ENCODE peak calls at places on chromosomes 2 and 18, in nine cellular contexts. M is A673, A is psoas muscle, J is cardiac muscle cell, E is brain microvascular endothelial cell, I is AG04449, F is uterus, N is mucosa of descending colon, D is bronchial epithelial cell. T is an unnamed sample.

GRCh38 chr2:42001696-42002331 is 46.0 kb upstream of the PKDCC start:
- DNase-seq in N (no peak), J (no peak), I (no peak), A (no peak), E (no peak), M (no peak), F (peak; percentile 50), D (no peak), T (no peak)

GRCh38 chr18:57640236-57640635 is 18.6 kb upstream of the NARS1 start:
- DNase-seq in M (no peak), A (no peak), I (no peak), E (no peak), J (no peak), D (no peak), F (no peak), N (no peak), T (no peak)

GRCh38 chr18:44060197-44060596 is 620.5 kb upstream of the SETBP1 start:
- DNase-seq in J (no peak), I (no peak), E (no peak), N (peak; percentile 39), D (no peak), F (no peak), A (no peak), M (no peak), T (no peak)

GRCh38 chr2:159317392-159318088 is 31.0 kb upstream of the WDSUB1 start:
- DNase-seq in F (no peak), M (no peak), I (no peak), D (peak; percentile 7), A (no peak), N (no peak), E (no peak), J (no peak), T (no peak)

GRCh38 chr2:101766871-101767739 is 69.6 kb downstream of the MAP4K4 start:
- DNase-seq in A (no peak), M (peak; percentile 94), E (peak; percentile 95), D (peak; percentile 77), I (peak; percentile 92), N (no peak), F (no peak), J (peak; percentile 52), T (peak; percentile 92)

GRCh38 chr2:225013432-225014048 is 28.7 kb downstream of the DOCK10 start:
- DNase-seq in N (no peak), E (peak; percentile 37), J (peak; percentile 76), F (no peak), A (no peak), I (no peak), D (no peak), M (no peak), T (peak; percentile 38)

GRCh38 chr2:231914077-231914690 is 12.0 kb downstream of the NPPC start:
- DNase-seq in F (no peak), I (no peak), N (no peak), D (no peak), J (no peak), A (no peak), E (no peak), M (no peak), T (no peak)

GRCh38 chr2:7452110-7452851 is 535.1 kb downstream of the RNF144A start:
- DNase-seq in J (no peak), M (no peak), N (no peak), F (no peak), E (no peak), D (no peak), I (no peak), A (no peak), T (no peak)

GRCh38 chr2:199395311-199395710 is 62.4 kb downstream of the SATB2 start:
- DNase-seq in F (no peak), A (no peak), J (no peak), I (no peak), D (no peak), N (no peak), M (no peak), E (no peak), T (peak; percentile 10)

GRCh38 chr2:12910431-12910830 is 193.7 kb downstream of the TRIB2 start:
- DNase-seq in A (no peak), E (no peak), M (no peak), N (no peak), J (no peak), I (no peak), F (no peak), D (no peak), T (no peak)

GRCh38 chr2:147714582-147714981 is 130.2 kb upstream of the ACVR2A start:
- DNase-seq in I (no peak), E (no peak), D (no peak), A (no peak), N (no peak), J (no peak), M (no peak), F (no peak), T (no peak)

GRCh38 chr2:156182132-156182531 is 150.4 kb downstream of the NR4A2 start:
- DNase-seq in N (no peak), F (no peak), D (peak; percentile 100), M (no peak), J (no peak), A (no peak), I (no peak), E (no peak), T (no peak)
- TF ChIP-seq CTCF in N (no peak), F (no peak), D (no peak), M (no peak), J (no peak), A (no peak), I (no peak), E (no peak), T (no peak)

DNA sequence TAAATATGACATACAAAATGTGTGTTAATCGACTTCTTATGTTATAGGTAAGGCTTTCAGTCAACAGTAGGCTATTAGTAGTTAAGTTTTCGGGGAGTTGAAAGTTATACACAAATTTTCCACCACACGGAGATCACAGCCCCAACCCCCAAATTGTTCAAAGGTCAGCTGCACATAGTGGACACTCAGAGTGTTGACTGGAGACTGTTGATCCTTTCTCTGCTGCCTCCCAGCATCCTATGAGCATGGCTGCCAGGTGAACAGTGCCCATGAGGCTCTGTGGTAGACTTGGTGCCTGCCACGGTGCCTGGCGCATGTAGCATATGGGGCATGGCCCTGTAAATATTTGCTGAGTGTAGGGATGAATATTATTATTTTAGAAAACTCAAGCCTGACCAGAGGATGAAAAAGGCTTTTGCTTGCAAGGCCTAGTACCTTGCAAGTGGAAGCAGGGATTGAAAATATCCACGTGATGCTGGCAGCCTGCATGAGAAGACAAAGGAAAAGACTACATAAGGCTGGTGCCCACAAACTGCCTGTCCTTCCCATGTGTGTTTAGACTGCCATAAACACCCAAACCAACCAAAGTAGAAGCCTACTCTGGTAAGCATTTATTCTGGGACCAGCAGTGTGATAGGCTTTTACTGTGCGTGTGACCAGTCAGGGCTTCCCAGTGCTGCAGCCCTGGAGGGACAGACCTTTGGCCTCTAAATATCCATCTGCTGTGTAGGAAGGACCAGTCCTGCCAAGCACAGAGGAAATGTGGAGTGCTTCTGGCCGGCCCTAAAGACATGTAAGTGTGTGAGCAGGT is 226.1 kb downstream of the LDLRAD4 start:
- DNase-seq in J (no peak), A (no peak), F (no peak), E (no peak), N (no peak), D (no peak), M (no peak), I (no peak), T (no peak)
- H3K4me3 ChIP-seq in J (no peak overlapping the region), A (no peak overlapping the region), F (no peak overlapping the region), E (no peak overlapping the region), N (no peak overlapping the region), D (no peak overlapping the region), M (no peak overlapping the region), I (no peak overlapping the region), T (no peak overlapping the region)

GRCh38 chr2:171253900-171254447 is 93.3 kb upstream of the TLK1 start:
- DNase-seq in F (no peak), M (no peak), N (no peak), D (no peak), E (no peak), J (no peak), A (no peak), I (no peak), T (no peak)
- TF ChIP-seq CTCF in F (no peak), M (no peak), N (no peak), D (no peak), E (no peak), J (no peak), A (no peak), I (no peak), T (no peak)

GRCh38 chr2:141930803-141931202 is 200.0 kb downstream of the LRP1B start:
- DNase-seq in E (no peak), J (no peak), I (no peak), F (no peak), M (no peak), D (peak; percentile 33), N (no peak), A (no peak), T (no peak)
- H3K4me3 ChIP-seq in E (no peak overlapping the region), J (no peak overlapping the region), I (no peak overlapping the region), F (no peak overlapping the region), M (no peak overlapping the region), D (no peak overlapping the region), N (no peak overlapping the region), A (no peak overlapping the region), T (no peak overlapping the region)

GRCh38 chr2:169798397-169798717 is 314 bp upstream of the SSB start:
- DNase-seq in I (no peak), A (no peak), F (no peak), N (no peak), D (no peak), M (no peak), E (no peak), J (no peak), T (no peak)

GRCh38 chr2:169797601-169798000 is 1.1 kb upstream of the SSB start:
- DNase-seq in I (no peak), J (no peak), M (no peak), D (no peak), F (no peak), N (no peak), E (no peak), A (no peak), T (no peak)

GRCh38 chr2:169796441-169796840 is 2.2 kb upstream of the SSB start:
- DNase-seq in N (no peak), D (peak; percentile 4), J (no peak), M (no peak), F (no peak), A (no peak), E (no peak), I (no peak), T (no peak)

GRCh38 chr2:169798718-169799495 is at the start of gene SSB:
- DNase-seq in D (peak; percentile 90), J (peak; percentile 92), E (peak; percentile 85), I (no peak), M (peak; percentile 97), F (peak; percentile 91), N (peak; percentile 96), A (peak; percentile 92), T (peak; percentile 93)

DNA sequence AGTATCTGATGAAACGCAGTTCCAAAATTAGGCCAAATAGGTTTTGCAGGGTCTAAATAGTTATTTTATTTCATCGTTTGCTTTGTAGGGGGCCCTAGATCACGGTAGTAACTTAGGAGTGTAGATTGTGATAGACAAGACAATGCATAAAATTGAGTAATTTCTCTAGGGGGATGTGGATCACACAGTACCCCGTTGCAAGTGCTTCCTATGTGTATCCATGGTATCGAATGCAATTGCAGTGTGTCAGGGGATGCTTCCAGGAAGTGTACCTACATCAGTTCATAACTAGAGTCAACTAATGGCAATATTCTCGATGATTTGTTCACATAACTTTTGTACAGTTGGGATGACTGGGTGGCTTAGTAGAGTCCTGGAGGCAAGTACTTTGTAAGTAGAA is 884 bp downstream of the SSB start:
- DNase-seq in A (no peak), E (no peak), I (no peak), N (no peak), J (no peak), M (peak; percentile 15), D (peak; percentile 33), F (no peak), T (peak; percentile 26)
- TF ChIP-seq CTCF in A (no peak), E (no peak), I (no peak), N (no peak), J (no peak), M (no peak), D (no peak), F (no peak), T (no peak)

GRCh38 chr2:64137996-64138395 is 6.2 kb downstream of the PELI1 start:
- DNase-seq in J (no peak), I (no peak), F (no peak), N (no peak), A (no peak), M (no peak), E (no peak), D (peak; percentile 48), T (no peak)
- H3K4me3 ChIP-seq in J (no peak overlapping the region), I (no peak overlapping the region), F (no peak overlapping the region), N (no peak overlapping the region), A (no peak overlapping the region), M (no peak overlapping the region), E (no peak overlapping the region), D (no peak overlapping the region), T (no peak overlapping the region)

T was measured in fibroblast of pulmonary artery.